ENCODE peak calls at places on chromosomes 4 and X, in nine cellular contexts. One of them, this sample, is unnamed.

GRCh38 chr4:22500128-22500611 is 15.7 kb downstream of the ADGRA3 start:
- DNase-seq in progenitor cell of endocrine pancreas: no peak
- DNase-seq in CD8-positive, alpha-beta T cell: no peak
- DNase-seq in endothelial cell: no peak
- DNase-seq in suprapubic skin: no peak
- DNase-seq in stimulated activated CD4-positive, alpha-beta T cell treated with anti-CD3 and anti-CD28 coated beads, Interleukin-1b, Interleukin-23, amount 100 ng/mL, for 24 hours: no peak
- DNase-seq in GM20000: no peak
- DNase-seq in keratinocyte: no peak
- DNase-seq in ascending aorta: no peak
- DNase-seq in this sample: no peak

GRCh38 chr4:7041851-7042696 is 1.1 kb upstream of the TADA2B start:
- DNase-seq in ascending aorta: peak; percentile 80
- DNase-seq in GM20000: no peak
- DNase-seq in keratinocyte: no peak
- DNase-seq in CD8-positive, alpha-beta T cell: peak; percentile 25
- DNase-seq in endothelial cell: peak; percentile 63
- DNase-seq in progenitor cell of endocrine pancreas: peak; percentile 50
- DNase-seq in stimulated activated CD4-positive, alpha-beta T cell treated with anti-CD3 and anti-CD28 coated beads, Interleukin-1b, Interleukin-23, amount 100 ng/mL, for 24 hours: no peak
- DNase-seq in suprapubic skin: peak; percentile 82
- DNase-seq in this sample: no peak

GRCh38 chr4:140643571-140644055 is 74.9 kb upstream of the UCP1 start:
- DNase-seq in endothelial cell: no peak
- DNase-seq in GM20000: no peak
- DNase-seq in suprapubic skin: no peak
- DNase-seq in CD8-positive, alpha-beta T cell: no peak
- DNase-seq in stimulated activated CD4-positive, alpha-beta T cell treated with anti-CD3 and anti-CD28 coated beads, Interleukin-1b, Interleukin-23, amount 100 ng/mL, for 24 hours: no peak
- DNase-seq in keratinocyte: no peak
- DNase-seq in ascending aorta: no peak
- DNase-seq in progenitor cell of endocrine pancreas: no peak
- DNase-seq in this sample: no peak

GRCh38 chr4:88104902-88105610 is 53.4 kb downstream of the ABCG2 start:
- DNase-seq in progenitor cell of endocrine pancreas: no peak
- DNase-seq in ascending aorta: no peak
- DNase-seq in keratinocyte: peak; percentile 42
- DNase-seq in GM20000: no peak
- DNase-seq in endothelial cell: no peak
- DNase-seq in suprapubic skin: no peak
- DNase-seq in CD8-positive, alpha-beta T cell: no peak
- DNase-seq in stimulated activated CD4-positive, alpha-beta T cell treated with anti-CD3 and anti-CD28 coated beads, Interleukin-1b, Interleukin-23, amount 100 ng/mL, for 24 hours: no peak
- DNase-seq in this sample: peak; percentile 41

GRCh38 chr4:56240554-56241190 is 146.6 kb downstream of the AASDH start:
- DNase-seq in keratinocyte: no peak
- DNase-seq in progenitor cell of endocrine pancreas: no peak
- DNase-seq in GM20000: no peak
- DNase-seq in suprapubic skin: no peak
- DNase-seq in stimulated activated CD4-positive, alpha-beta T cell treated with anti-CD3 and anti-CD28 coated beads, Interleukin-1b, Interleukin-23, amount 100 ng/mL, for 24 hours: no peak
- DNase-seq in ascending aorta: no peak
- DNase-seq in endothelial cell: no peak
- DNase-seq in CD8-positive, alpha-beta T cell: no peak
- DNase-seq in this sample: no peak

GRCh38 chrX:33183366-33183765 is 28.0 kb downstream of the DMD start:
- DNase-seq in CD8-positive, alpha-beta T cell: no peak
- DNase-seq in endothelial cell: no peak
- DNase-seq in suprapubic skin: no peak
- DNase-seq in ascending aorta: peak; percentile 70
- DNase-seq in keratinocyte: no peak
- DNase-seq in GM20000: no peak
- DNase-seq in stimulated activated CD4-positive, alpha-beta T cell treated with anti-CD3 and anti-CD28 coated beads, Interleukin-1b, Interleukin-23, amount 100 ng/mL, for 24 hours: no peak
- DNase-seq in progenitor cell of endocrine pancreas: no peak
- DNase-seq in this sample: no peak

GRCh38 chr4:74158561-74159396 is 861 bp downstream of the MTHFD2L start:
- DNase-seq in ascending aorta: no peak
- DNase-seq in progenitor cell of endocrine pancreas: no peak
- DNase-seq in GM20000: no peak
- DNase-seq in endothelial cell: no peak
- DNase-seq in CD8-positive, alpha-beta T cell: no peak
- DNase-seq in keratinocyte: no peak
- DNase-seq in suprapubic skin: no peak
- DNase-seq in stimulated activated CD4-positive, alpha-beta T cell treated with anti-CD3 and anti-CD28 coated beads, Interleukin-1b, Interleukin-23, amount 100 ng/mL, for 24 hours: no peak
- DNase-seq in this sample: no peak

GRCh38 chr4:108270466-108271450 is 102.0 kb upstream of the LEF1 start:
- DNase-seq in endothelial cell: no peak
- DNase-seq in progenitor cell of endocrine pancreas: no peak
- DNase-seq in GM20000: no peak
- DNase-seq in keratinocyte: no peak
- DNase-seq in suprapubic skin: no peak
- DNase-seq in ascending aorta: no peak
- DNase-seq in CD8-positive, alpha-beta T cell: no peak
- DNase-seq in stimulated activated CD4-positive, alpha-beta T cell treated with anti-CD3 and anti-CD28 coated beads, Interleukin-1b, Interleukin-23, amount 100 ng/mL, for 24 hours: no peak
- DNase-seq in this sample: peak; percentile 17

GRCh38 chr4:76883147-76883546 is 14.8 kb downstream of the SOWAHB start:
- DNase-seq in progenitor cell of endocrine pancreas: no peak
- DNase-seq in CD8-positive, alpha-beta T cell: no peak
- DNase-seq in keratinocyte: no peak
- DNase-seq in endothelial cell: no peak
- DNase-seq in ascending aorta: no peak
- DNase-seq in stimulated activated CD4-positive, alpha-beta T cell treated with anti-CD3 and anti-CD28 coated beads, Interleukin-1b, Interleukin-23, amount 100 ng/mL, for 24 hours: no peak
- DNase-seq in GM20000: no peak
- DNase-seq in suprapubic skin: no peak
- DNase-seq in this sample: no peak

This sample was measured in RCC 7860.